ENCODE peak calls at places on chromosomes 6 and 20, in nine cellular contexts. C is fibroblast of lung; S is effector memory CD8-positive, alpha-beta T cell; Q is OCI-LY7; D is SK-MEL-5; V is anterior cingulate cortex; K is fibroblast of the conjunctiva; W is epithelial cell of prostate; G is left ventricle myocardium inferior. P is an unnamed sample.

GRCh38 chr20:32487381-32487780 is 97.8 kb downstream of the NOL4L start:
- DNase-seq in Q (no peak), W (no peak), S (no peak), K (no peak), V (no peak), D (no peak), G (no peak), C (no peak), P (no peak)

GRCh38 chr20:95215-95614 is 7.7 kb downstream of the DEFB125 start:
- DNase-seq in W (no peak), G (no peak), D (no peak), S (no peak), K (no peak), V (no peak), C (no peak), Q (no peak), P (no peak)

GRCh38 chr6:36329798-36330291 is 6.8 kb downstream of the BNIP5 start:
- DNase-seq in S (no peak), W (no peak), G (no peak), K (no peak), V (no peak), D (no peak), C (no peak), Q (no peak), P (no peak)

GRCh38 chr6:166591961-166592520 is 5.6 kb upstream of the RAMACL start:
- DNase-seq in V (no peak), W (no peak), D (no peak), G (no peak), C (no peak), S (no peak), Q (no peak), K (no peak), P (no peak)

GRCh38 chr6:142942805-142943227 is 2.2 kb downstream of the HIVEP2 start:
- DNase-seq in Q (peak), S (no peak), D (peak), W (no peak), K (no peak), C (peak), V (no peak), G (no peak), P (no peak)

GRCh38 chr6:154805288-154805911 is 72.2 kb downstream of the SCAF8 start:
- DNase-seq in S (no peak), K (peak), D (peak), C (peak), G (no peak), Q (peak), V (no peak), W (no peak), P (no peak)

GRCh38 chr6:5832621-5833107 is 174.1 kb downstream of the NRN1 start:
- DNase-seq in K (no peak), G (no peak), C (no peak), W (no peak), S (no peak), D (no peak), V (no peak), Q (peak), P (no peak)

GRCh38 chr6:33116881-33117711 is 41.3 kb downstream of the HLA-DPB1 start:
- DNase-seq in C (peak), S (no peak), D (no peak), K (no peak), W (no peak), Q (no peak), V (no peak), G (no peak), P (no peak)

GRCh38 chr20:62921119-62921687 is 5.1 kb downstream of the DIDO1 start:
- DNase-seq in S (peak), Q (peak), G (no peak), W (no peak), K (no peak), D (peak), C (peak), V (no peak), P (no peak)

GRCh38 chr6:41723178-41723935 is 12.1 kb downstream of the TFEB start:
- DNase-seq in G (peak), D (peak), V (peak), Q (peak), K (peak), W (no peak), S (no peak), C (peak), P (peak)

GRCh38 chr6:132964101-132964867 is 149.9 kb downstream of the RPS12 start:
- DNase-seq in K (peak), S (no peak), V (no peak), G (no peak), D (no peak), Q (no peak), W (no peak), C (peak), P (no peak)

GRCh38 chr6:86937219-86938079 is at the start of gene HTR1E:
- DNase-seq in K (no peak), S (no peak), C (peak), V (peak), W (no peak), G (no peak), D (peak), Q (no peak), P (no peak)

P was measured in heart right ventricle.